ENCODE peak calls at places on chromosomes 16 and 17, in four cellular contexts. U, P, N and C are unnamed samples.

GRCh38 chr17:42421479-42422332 is 1.4 kb downstream of the CAVIN1 start:
- DNase-seq in U (no peak), N (peak; percentile 87), P (peak; percentile 61), C (peak; percentile 34)

GRCh38 chr16:46916980-46917379 is 32.8 kb downstream of the GPT2 start:
- DNase-seq in N (peak; percentile 54), U (peak; percentile 44), P (peak; percentile 43), C (no peak)

GRCh38 chr17:74601944-74602572 is 10.0 kb upstream of the CD300LD start:
- DNase-seq in N (peak; percentile 74), P (peak; percentile 68), U (peak; percentile 60), C (peak; percentile 61)

GRCh38 chr16:81511371-81511770 is 66.8 kb downstream of the CMIP start:
- DNase-seq in N (no peak), U (peak; percentile 86), P (no peak), C (no peak)

GRCh38 chr17:79002291-79002690 is 7.3 kb downstream of the CANT1 start:
- DNase-seq in U (no peak), N (no peak), P (no peak), C (no peak)

GRCh38 chr17:74466785-74467158 is 338 bp downstream of the CD300A start:
- DNase-seq in U (no peak), N (no peak), P (no peak), C (no peak)

GRCh38 chr16:79599256-79599836 is 1.2 kb downstream of the MAF start:
- DNase-seq in P (peak; percentile 66), N (no peak), U (no peak), C (peak; percentile 38)

GRCh38 chr17:44773140-44773539 is 14.4 kb downstream of the ADAM11 start:
- DNase-seq in P (no peak), U (no peak), N (no peak), C (no peak)

GRCh38 chr17:45019177-45019711 is 32.2 kb downstream of the DCAKD start:
- DNase-seq in P (peak; percentile 91), N (peak; percentile 88), U (no peak), C (no peak)

GRCh38 chr17:80926601-80927250 is 64.9 kb upstream of the CHMP6 start:
- DNase-seq in P (no peak), U (no peak), N (no peak), C (no peak)

GRCh38 chr17:79902146-79902791 is 63.0 kb upstream of the CBX4 start:
- DNase-seq in U (no peak), N (no peak), P (no peak), C (peak; percentile 11)

GRCh38 chr17:42675984-42676423 is 790 bp downstream of the PLEKHH3 start:
- DNase-seq in U (no peak), N (peak; percentile 65), P (peak; percentile 71), C (peak; percentile 49)

GRCh38 chr17:73201215-73202069 is 8.6 kb downstream of the COG1 start:
- DNase-seq in P (no peak), U (peak; percentile 98), N (peak; percentile 76), C (no peak)

GRCh38 chr16:84593825-84594724 is 23.8 kb downstream of the COTL1 start:
- DNase-seq in P (peak; percentile 58), U (peak; percentile 36), N (no peak), C (no peak)

GRCh38 chr17:64148017-64148631 is 18.2 kb upstream of the ERN1 start:
- DNase-seq in U (peak; percentile 36), N (no peak), P (peak; percentile 78), C (no peak)

GRCh38 chr17:55344514-55344997 is 77.1 kb downstream of the MMD start:
- DNase-seq in P (peak; percentile 23), N (peak; percentile 84), U (no peak), C (no peak)

GRCh38 chr17:35299108-35299507 is 56.2 kb downstream of the SLFN5 start:
- DNase-seq in P (no peak), U (no peak), N (no peak), C (no peak)

GRCh38 chr17:61157246-61157887 is 242.3 kb upstream of the TBX2 start:
- DNase-seq in N (no peak), U (no peak), P (peak; percentile 54), C (no peak)

GRCh38 chr16:72291531-72291981 is 119.6 kb upstream of the PMFBP1 start:
- DNase-seq in P (no peak), U (peak; percentile 28), N (no peak), C (no peak)

GRCh38 chr17:78117027-78117981 is 11.3 kb downstream of the TMC6 start:
- DNase-seq in P (peak; percentile 92), U (no peak), N (no peak), C (peak; percentile 76)

GRCh38 chr17:30230596-30231125 is 4.8 kb downstream of the SLC6A4 start:
- DNase-seq in P (no peak), U (no peak), N (no peak), C (no peak)

GRCh38 chr16:88581033-88581432 is 10.8 kb downstream of the ZC3H18 start:
- DNase-seq in U (no peak), N (no peak), P (no peak), C (no peak)

GRCh38 chr17:77356690-77357201 is 216.0 kb downstream of the SEC14L1 start:
- DNase-seq in N (no peak), U (no peak), P (no peak), C (no peak)

GRCh38 chr17:9842057-9842758 is 16.5 kb downstream of the GLP2R start:
- DNase-seq in U (peak; percentile 13), N (no peak), P (no peak), C (no peak)

GRCh38 chr17:35865412-35866355 is 3.0 kb downstream of the HEATR9 start:
- DNase-seq in U (peak; percentile 27), N (no peak), P (no peak), C (no peak)

GRCh38 chr17:8857919-8858318 is 9.6 kb downstream of the PIK3R6 start:
- DNase-seq in P (no peak), N (no peak), U (no peak), C (no peak)

GRCh38 chr16:57045694-57046381 is 46.5 kb upstream of the CPNE2 start:
- DNase-seq in U (peak; percentile 71), N (peak; percentile 59), P (peak; percentile 64), C (peak; percentile 71)

GRCh38 chr17:2595736-2596135 is 2.3 kb downstream of the PAFAH1B1 start:
- DNase-seq in U (no peak), P (no peak), N (no peak), C (no peak)

GRCh38 chr17:28897769-28898259 is 281 bp upstream of the FLOT2 start:
- DNase-seq in N (no peak), P (no peak), U (no peak), C (no peak)

GRCh38 chr17:77493901-77494663 is 353.3 kb downstream of the SEC14L1 start:
- DNase-seq in N (no peak), U (no peak), P (peak; percentile 32), C (peak; percentile 3)

GRCh38 chr16:88552815-88553214 is 17.4 kb upstream of the ZC3H18 start:
- DNase-seq in N (no peak), P (no peak), U (no peak), C (no peak)

GRCh38 chr17:76714822-76715461 is 4.2 kb upstream of the MXRA7 start:
- DNase-seq in N (peak; percentile 47), U (no peak), P (peak; percentile 76), C (peak; percentile 73)

GRCh38 chr17:58040386-58040785 is 33.3 kb upstream of the SRSF1 start:
- DNase-seq in P (no peak), U (no peak), N (no peak), C (no peak)

GRCh38 chr17:41912925-41913324 is 5.8 kb downstream of the ACLY start:
- DNase-seq in N (no peak), U (no peak), P (no peak), C (no peak)

GRCh38 chr16:1492923-1493745 is at the start of gene TELO2:
- DNase-seq in U (peak; percentile 53), N (peak; percentile 98), P (peak; percentile 100), C (peak; percentile 77)

DNA sequence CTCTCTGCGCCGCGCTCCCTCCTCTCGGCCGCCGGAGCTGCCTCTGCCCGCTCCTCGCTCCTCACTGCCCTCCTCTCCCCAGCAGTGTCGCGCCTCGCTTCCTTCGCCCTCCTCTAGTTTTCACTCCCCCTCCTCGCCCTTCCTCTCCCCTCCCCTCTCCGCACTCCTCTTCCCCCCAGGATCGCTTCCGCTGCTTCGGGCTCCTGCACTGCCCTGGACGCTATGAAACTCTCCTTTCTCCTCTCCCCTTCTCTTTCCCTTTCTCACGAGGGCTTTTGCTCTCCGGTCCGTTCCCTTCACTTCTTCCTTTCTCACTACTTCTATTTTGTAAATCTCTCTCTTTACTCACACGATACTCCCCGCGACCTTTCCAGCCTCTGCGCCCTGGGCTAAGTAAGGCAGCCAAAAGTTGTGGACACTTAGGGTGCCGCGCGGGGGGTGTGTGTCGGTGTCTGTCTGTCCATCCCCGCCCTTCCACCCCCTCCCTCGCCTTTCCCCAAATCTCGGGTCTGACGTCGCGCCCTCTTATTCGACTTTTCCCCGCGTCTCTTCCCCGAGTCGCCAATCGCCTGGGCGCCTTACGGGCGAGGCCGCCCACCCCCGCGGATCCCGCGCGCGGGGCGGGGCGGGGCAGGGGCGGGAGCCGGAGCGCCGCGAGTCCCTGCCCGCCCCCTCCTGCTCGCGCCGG is at the start of gene IRX3:
- DNase-seq in P (peak; percentile 95), N (no peak), U (peak; percentile 91), C (peak; percentile 88)
- TF ChIP-seq FOXJ3 in P (no peak), N (no peak), U (no peak), C (no peak)

GRCh38 chr17:82320956-82321927 is 3.8 kb upstream of the CD7 start:
- DNase-seq in N (peak; percentile 87), P (peak; percentile 95), U (no peak), C (peak; percentile 73)
- TF ChIP-seq FOXJ3 in N (no peak), P (no peak), U (no peak), C (no peak)

GRCh38 chr17:27245230-27245696 is 48.7 kb upstream of the WSB1 start:
- DNase-seq in U (peak; percentile 80), P (peak; percentile 84), N (peak; percentile 87), C (peak; percentile 81)

GRCh38 chr17:27247958-27248342 is 46.0 kb upstream of the WSB1 start:
- DNase-seq in N (no peak), U (no peak), P (no peak), C (no peak)

GRCh38 chr17:27244481-27245223 is 49.3 kb upstream of the WSB1 start:
- DNase-seq in P (no peak), N (no peak), U (peak; percentile 53), C (peak; percentile 55)

GRCh38 chr17:27246537-27246936 is 47.4 kb upstream of the WSB1 start:
- DNase-seq in N (no peak), U (no peak), P (no peak), C (no peak)

GRCh38 chr17:27247071-27247957 is 46.6 kb upstream of the WSB1 start:
- DNase-seq in P (no peak), U (peak; percentile 89), N (no peak), C (no peak)
- TF ChIP-seq FOXJ3 in P (no peak), U (no peak), N (no peak), C (no peak)

DNA sequence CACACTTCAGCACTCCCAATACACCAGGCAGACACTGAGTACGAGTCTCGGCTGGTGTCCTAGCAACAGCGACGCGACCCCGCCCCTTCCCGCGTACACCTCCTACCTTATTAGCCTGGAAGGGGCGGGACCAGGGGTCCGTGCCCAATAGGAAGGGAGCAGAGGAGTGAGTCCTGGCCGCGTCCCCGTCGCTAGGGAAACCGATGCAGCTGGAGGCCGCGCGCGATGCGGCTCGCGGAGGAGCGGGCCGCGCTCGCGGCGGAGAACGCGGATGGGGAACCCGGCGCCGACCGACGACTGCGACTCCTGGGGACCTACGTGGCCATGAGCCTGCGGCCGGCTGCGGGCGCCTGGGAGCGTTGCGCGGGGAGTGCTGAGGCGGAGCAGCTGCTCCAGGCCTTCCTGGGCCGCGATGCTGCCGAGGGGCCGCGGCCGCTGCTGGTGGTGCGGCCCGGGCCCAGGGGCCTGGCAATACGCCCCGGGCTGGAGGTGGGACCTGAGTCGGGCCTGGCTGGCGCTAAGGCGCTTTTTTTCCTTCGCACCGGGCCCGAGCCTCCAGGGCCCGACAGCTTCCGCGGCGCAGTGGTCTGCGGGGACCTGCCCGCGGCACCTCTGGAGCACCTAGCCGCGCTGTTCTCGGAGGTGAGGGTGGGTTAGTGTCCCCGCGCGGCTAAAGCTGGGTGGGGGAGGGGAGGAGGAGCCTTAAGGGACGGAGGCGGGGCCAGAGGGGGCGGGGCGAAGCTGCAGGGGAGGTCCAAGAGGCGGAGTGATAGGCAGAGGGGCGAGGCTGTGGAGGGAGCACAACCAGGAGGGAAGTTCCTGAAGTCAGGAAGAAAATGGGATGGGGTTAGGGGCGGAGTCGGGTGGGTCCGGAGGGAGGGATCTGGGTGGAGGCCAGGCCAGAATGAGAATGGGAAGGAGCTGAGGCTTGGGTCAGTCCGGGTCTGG is at the start of gene DNAH9:
- DNase-seq in U (peak; percentile 66), N (peak; percentile 89), P (peak; percentile 92), C (peak; percentile 93)
- TF ChIP-seq FOXJ3 in U (no peak), N (no peak), P (no peak), C (no peak)